ENCODE peak calls at places on chromosome 7, in five cellular contexts. E is IMR-90, I is H9, B is H1, T is mesenchymal stem cell. X is an unnamed sample. For H3K27me3, the result is how much of the 10 kb centered on the place peaks cover.

GRCh38 chr7:128215281-128215680 is 25.8 kb upstream of the LEP start:
- DNase-seq in E (peak), I (no peak), B (no peak), T (peak), X (no peak)

GRCh38 chr7:40880581-40880980 is 745.8 kb downstream of the SUGCT start:
- DNase-seq in E (no peak), I (no peak), B (no peak), T (no peak), X (no peak)

GRCh38 chr7:159370-160270 is 32.8 kb upstream of the FAM20C start:
- DNase-seq in E (no peak), I (no peak), B (no peak), T (no peak), X (no peak)

GRCh38 chr7:77923419-77923818 is 124.8 kb downstream of the PHTF2 start:
- DNase-seq in E (no peak), I (no peak), B (no peak), T (peak), X (no peak)

GRCh38 chr7:106679153-106679931 is 18.4 kb upstream of the CCDC71L start:
- DNase-seq in E (peak), I (no peak), B (no peak), T (peak), X (no peak)

GRCh38 chr7:1106783-1107421 is 19.0 kb downstream of the GPER1 start:
- DNase-seq in E (no peak), I (no peak), B (no peak), T (no peak), X (no peak)

GRCh38 chr7:28984631-28985030 is 26.5 kb upstream of the TRIL start:
- DNase-seq in E (peak), I (peak), B (no peak), T (peak), X (peak)

GRCh38 chr7:140697447-140698143 is 1.1 kb downstream of the NDUFB2 start:
- DNase-seq in E (peak), I (no peak), B (peak), T (peak), X (no peak)

GRCh38 chr7:145016068-145016467 is 180.2 kb upstream of the TPK1 start:
- DNase-seq in E (no peak), I (peak), B (no peak), T (no peak), X (no peak)

GRCh38 chr7:12524794-12525386 is 45.6 kb upstream of the SCIN start:
- DNase-seq in E (peak), I (no peak), B (no peak), T (peak), X (peak)

GRCh38 chr7:140397784-140398750 is at the start of gene SLC37A3:
- DNase-seq in E (peak), I (peak), B (peak), T (peak), X (peak)

GRCh38 chr7:131556912-131557457 is 557 bp upstream of the PODXL start:
- DNase-seq in E (no peak), I (peak), B (peak), T (no peak), X (no peak)

GRCh38 chr7:104967595-104967994 is 46.4 kb upstream of the KMT2E start:
- DNase-seq in E (peak), I (no peak), B (no peak), T (no peak), X (no peak)

GRCh38 chr7:27883726-27884125 is 143.8 kb downstream of the TAX1BP1 start:
- DNase-seq in E (peak), I (no peak), B (no peak), T (peak), X (no peak)

GRCh38 chr7:99531354-99531765 is 20.6 kb downstream of the FAM200A start:
- DNase-seq in E (no peak), I (no peak), B (no peak), T (no peak), X (no peak)

GRCh38 chr7:86058649-86059048 is 585.1 kb upstream of the GRM3 start:
- DNase-seq in E (no peak), I (no peak), B (no peak), T (no peak), X (no peak)

GRCh38 chr7:46317256-46317655 is 396.2 kb upstream of the IGFBP3 start:
- DNase-seq in E (peak), I (no peak), B (no peak), T (peak), X (no peak)

GRCh38 chr7:159105066-159105780 is 39.4 kb downstream of the VIPR2 start:
- DNase-seq in E (no peak), I (no peak), B (no peak), T (no peak), X (no peak)

GRCh38 chr7:50463035-50463434 is 12.9 kb upstream of the FIGNL1 start:
- DNase-seq in E (no peak), I (no peak), B (no peak), T (no peak), X (no peak)

GRCh38 chr7:93044147-93044810 is 73.5 kb downstream of the SAMD9 start:
- DNase-seq in E (peak), I (peak), B (peak), T (no peak), X (peak)

GRCh38 chr7:30970074-30970473 is 6.3 kb downstream of the GHRHR start:
- DNase-seq in E (no peak), I (no peak), B (no peak), T (no peak), X (no peak)

GRCh38 chr7:1752771-1753562 is 82.9 kb downstream of the ELFN1 start:
- DNase-seq in E (no peak), I (no peak), B (no peak), T (no peak), X (no peak)

GRCh38 chr7:75870557-75870956 is 8.3 kb upstream of the RHBDD2 start:
- DNase-seq in E (no peak), I (no peak), B (no peak), T (no peak), X (no peak)

GRCh38 chr7:83782628-83783027 is 133.7 kb upstream of the SEMA3E start:
- DNase-seq in E (no peak), I (no peak), B (no peak), T (peak), X (no peak)

GRCh38 chr7:22137466-22137865 is 191.8 kb upstream of the CDCA7L start:
- DNase-seq in E (peak), I (no peak), B (no peak), T (peak), X (no peak)

GRCh38 chr7:157520249-157520648 is 183.4 kb downstream of the DNAJB6 start:
- DNase-seq in E (no peak), I (peak), B (peak), T (no peak), X (no peak)

GRCh38 chr7:42125321-42125720 is 111.7 kb downstream of the GLI3 start:
- DNase-seq in E (no peak), I (no peak), B (no peak), T (no peak), X (peak)

GRCh38 chr7:92843034-92843760 is 6.8 kb upstream of the CDK6 start:
- DNase-seq in E (peak), I (no peak), B (no peak), T (peak), X (no peak)

GRCh38 chr7:21959387-21959776 is 13.7 kb upstream of the CDCA7L start:
- DNase-seq in E (no peak), I (no peak), B (no peak), T (no peak), X (no peak)

GRCh38 chr7:140231779-140232491 is 55.2 kb upstream of the KDM7A start:
- DNase-seq in E (no peak), I (no peak), B (peak), T (no peak), X (no peak)

GRCh38 chr7:36683111-36683510 is 41.2 kb downstream of the AOAH start:
- DNase-seq in E (no peak), I (no peak), B (no peak), T (no peak), X (no peak)

GRCh38 chr7:118232837-118233236 is 8.3 kb downstream of the ANKRD7 start:
- DNase-seq in E (no peak), I (no peak), B (no peak), T (no peak), X (no peak)

GRCh38 chr7:35035511-35035921 is 1.8 kb downstream of the DPY19L1 start:
- DNase-seq in E (peak), I (no peak), B (no peak), T (peak), X (no peak)

GRCh38 chr7:1675036-1675671 is 5.1 kb downstream of the ELFN1 start:
- DNase-seq in E (no peak), I (peak), B (peak), T (no peak), X (no peak)

DNA sequence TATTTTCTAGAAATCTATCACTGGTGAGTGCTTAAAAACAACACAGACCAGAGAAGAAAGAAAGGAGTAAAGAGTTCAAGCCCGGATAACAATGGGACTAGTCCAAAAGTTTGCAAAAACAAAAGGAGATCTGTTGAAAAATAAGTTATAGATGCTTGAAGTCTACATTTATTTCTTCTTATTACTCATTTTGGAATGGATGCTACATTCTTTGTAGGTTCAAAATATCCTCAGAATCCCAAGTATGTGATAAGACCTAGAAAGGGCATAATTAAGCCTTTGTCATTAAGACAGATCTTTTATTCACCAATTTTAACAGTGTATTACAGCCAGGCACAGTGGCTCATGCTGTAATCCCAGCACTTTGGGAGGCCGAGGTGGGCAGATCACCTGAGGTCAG is 42.7 kb upstream of the ITGB8 start:
- DNase-seq in E (no peak), I (no peak), B (no peak), T (no peak), X (no peak)
- H2BK15ac ChIP-seq in E (no peak), I (no peak), B (no peak), T (no peak), X (no peak)

GRCh38 chr7:150737265-150738055 is at the start of gene GIMAP5:
- DNase-seq in E (no peak), I (no peak), B (no peak), T (no peak), X (no peak)
- H2AFZ ChIP-seq in E (no peak), I (no peak), B (no peak), T (no peak), X (peak)

GRCh38 chr7:155464183-155464582 is 6.3 kb downstream of the EN2 start:
- DNase-seq in E (no peak), I (no peak), B (no peak), T (no peak), X (no peak)
- H3K27me3 ChIP-seq in E (half or more), I (half or more), B (half or more), T (half or more), X (half or more)

GRCh38 chr7:69840248-69840647 is 242.0 kb downstream of the AUTS2 start:
- DNase-seq in E (no peak), I (no peak), B (no peak), T (no peak), X (no peak)

GRCh38 chr7:69833964-69834363 is 235.7 kb downstream of the AUTS2 start:
- DNase-seq in E (no peak), I (no peak), B (no peak), T (no peak), X (no peak)

GRCh38 chr7:69832356-69832755 is 234.1 kb downstream of the AUTS2 start:
- DNase-seq in E (no peak), I (no peak), B (no peak), T (no peak), X (no peak)

GRCh38 chr7:69839782-69840181 is 241.5 kb downstream of the AUTS2 start:
- DNase-seq in E (no peak), I (no peak), B (no peak), T (no peak), X (no peak)

GRCh38 chr7:69837387-69838068 is 239.3 kb downstream of the AUTS2 start:
- DNase-seq in E (no peak), I (peak), B (no peak), T (no peak), X (peak)
- H2BK15ac ChIP-seq in E (no peak), I (no peak), B (no peak), T (no peak), X (no peak)

GRCh38 chr7:66737667-66738066 is 2.9 kb upstream of the RABGEF1 start:
- DNase-seq in E (no peak), I (no peak), B (no peak), T (no peak), X (no peak)

GRCh38 chr7:66739953-66740301 is 606 bp upstream of the RABGEF1 start:
- DNase-seq in E (no peak), I (no peak), B (no peak), T (no peak), X (no peak)

GRCh38 chr7:66741706-66742053 is 1.1 kb downstream of the RABGEF1 start:
- DNase-seq in E (peak), I (no peak), B (no peak), T (peak), X (no peak)

GRCh38 chr7:66740302-66740979 is at the start of gene RABGEF1:
- DNase-seq in E (peak), I (peak), B (peak), T (peak), X (peak)

GRCh38 chr7:66739477-66739876 is 1.1 kb upstream of the RABGEF1 start:
- DNase-seq in E (no peak), I (no peak), B (no peak), T (peak), X (no peak)
- H2AFZ ChIP-seq in E (no peak), I (no peak), B (no peak), T (no peak), X (no peak)

GRCh38 chr7:69225544-69225943 is 372.7 kb upstream of the AUTS2 start:
- DNase-seq in E (no peak), I (no peak), B (no peak), T (no peak), X (no peak)
- H3K27me3 ChIP-seq in E (under half), I (under half), B (under half), T (under half), X (under half)

X was measured in neuronal stem cell.